ENCODE peak calls at places on chromosomes 1 and 21, in four cellular contexts. One of them, this sample, is unnamed.

GRCh38 chr1:94160811-94161210 is 39.9 kb upstream of the ABCA4 start:
- DNase-seq in BJ: peak
- DNase-seq in CD8-positive, alpha-beta T cell: no peak
- DNase-seq in A549: no peak
- DNase-seq in this sample: peak

GRCh38 chr1:79660127-79660526 is 653.6 kb upstream of the ADGRL4 start:
- DNase-seq in CD8-positive, alpha-beta T cell: no peak
- DNase-seq in A549: no peak
- DNase-seq in BJ: no peak
- DNase-seq in this sample: no peak

GRCh38 chr1:209844695-209845404 is 17.1 kb downstream of the UTP25 start:
- DNase-seq in A549: no peak
- DNase-seq in CD8-positive, alpha-beta T cell: no peak
- DNase-seq in BJ: no peak
- DNase-seq in this sample: no peak

GRCh38 chr1:245512980-245513578 is 358.3 kb downstream of the KIF26B start:
- DNase-seq in BJ: no peak
- DNase-seq in A549: no peak
- DNase-seq in CD8-positive, alpha-beta T cell: no peak
- DNase-seq in this sample: no peak

GRCh38 chr1:77542784-77543183 is 139.7 kb downstream of the ZZZ3 start:
- DNase-seq in A549: no peak
- DNase-seq in CD8-positive, alpha-beta T cell: no peak
- DNase-seq in BJ: no peak
- DNase-seq in this sample: no peak

GRCh38 chr1:13536612-13537011 is 22.8 kb upstream of the LRRC38 start:
- DNase-seq in CD8-positive, alpha-beta T cell: no peak
- DNase-seq in A549: no peak
- DNase-seq in BJ: no peak
- DNase-seq in this sample: no peak

GRCh38 chr1:173954179-173954578 is 37.1 kb upstream of the SERPINC1 start:
- DNase-seq in A549: no peak
- DNase-seq in CD8-positive, alpha-beta T cell: no peak
- DNase-seq in BJ: no peak
- DNase-seq in this sample: no peak

GRCh38 chr1:241924080-241924808 is 33.3 kb upstream of the BECN2 start:
- DNase-seq in A549: no peak
- DNase-seq in CD8-positive, alpha-beta T cell: no peak
- DNase-seq in BJ: no peak
- DNase-seq in this sample: no peak

GRCh38 chr1:236858203-236858602 is 63.1 kb downstream of the MTR start:
- DNase-seq in BJ: no peak
- DNase-seq in CD8-positive, alpha-beta T cell: no peak
- DNase-seq in A549: no peak
- DNase-seq in this sample: no peak

GRCh38 chr1:116189481-116189880 is 78.3 kb downstream of the MAB21L3 start:
- DNase-seq in BJ: no peak
- DNase-seq in CD8-positive, alpha-beta T cell: no peak
- DNase-seq in A549: no peak
- DNase-seq in this sample: no peak

GRCh38 chr1:193310569-193310968 is 124.2 kb upstream of the B3GALT2 start:
- DNase-seq in A549: no peak
- DNase-seq in CD8-positive, alpha-beta T cell: no peak
- DNase-seq in BJ: no peak
- DNase-seq in this sample: no peak

GRCh38 chr1:178094752-178095645 is 1.1 kb downstream of the RASAL2 start:
- DNase-seq in BJ: peak
- DNase-seq in A549: no peak
- DNase-seq in CD8-positive, alpha-beta T cell: no peak
- DNase-seq in this sample: no peak

GRCh38 chr21:45538381-45539045 is 3.7 kb downstream of the SLC19A1 start:
- DNase-seq in BJ: no peak
- DNase-seq in A549: no peak
- DNase-seq in CD8-positive, alpha-beta T cell: no peak
- DNase-seq in this sample: no peak

GRCh38 chr1:167516404-167517388 is 1.6 kb downstream of the CD247 start:
- DNase-seq in A549: no peak
- DNase-seq in BJ: no peak
- DNase-seq in CD8-positive, alpha-beta T cell: no peak
- DNase-seq in this sample: no peak

GRCh38 chr1:220224611-220225124 is 47.6 kb downstream of the RAB3GAP2 start:
- DNase-seq in BJ: no peak
- DNase-seq in CD8-positive, alpha-beta T cell: no peak
- DNase-seq in A549: no peak
- DNase-seq in this sample: no peak

GRCh38 chr1:19754482-19754881 is 45.2 kb downstream of the TMCO4 start:
- DNase-seq in A549: no peak
- DNase-seq in CD8-positive, alpha-beta T cell: no peak
- DNase-seq in BJ: no peak
- DNase-seq in this sample: no peak

GRCh38 chr21:44521301-44521927 is 18.6 kb downstream of the KRTAP10-1 start:
- DNase-seq in CD8-positive, alpha-beta T cell: no peak
- DNase-seq in BJ: no peak
- DNase-seq in A549: no peak
- DNase-seq in this sample: no peak

GRCh38 chr1:31760422-31760900 is 3.7 kb downstream of the ADGRB2 start:
- DNase-seq in BJ: no peak
- DNase-seq in A549: peak
- DNase-seq in CD8-positive, alpha-beta T cell: no peak
- DNase-seq in this sample: no peak

GRCh38 chr1:1206376-1207253 is at the start of gene TNFRSF18:
- DNase-seq in A549: no peak
- DNase-seq in BJ: no peak
- DNase-seq in CD8-positive, alpha-beta T cell: no peak
- DNase-seq in this sample: no peak

DNA sequence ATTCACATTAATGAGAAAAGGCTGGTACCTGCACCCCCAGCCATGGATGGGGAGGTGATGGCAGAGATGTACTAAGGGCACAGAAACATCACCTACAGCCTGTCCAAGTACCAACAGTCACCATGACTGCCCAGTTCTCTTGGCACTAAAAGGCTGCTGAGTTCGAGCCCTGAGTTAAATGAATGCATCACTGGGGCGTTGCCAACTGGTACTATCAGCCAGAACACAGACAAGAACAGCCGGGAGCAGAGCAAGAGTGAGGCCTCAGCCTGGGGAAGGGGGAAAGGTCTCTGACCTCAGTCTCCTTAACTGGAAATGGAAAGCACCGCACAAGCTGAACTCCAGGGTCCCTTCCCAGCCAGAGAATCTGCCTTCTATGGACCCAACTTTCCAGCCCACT is 60.5 kb downstream of the GLIS1 start:
- DNase-seq in BJ: no peak
- DNase-seq in A549: no peak
- DNase-seq in CD8-positive, alpha-beta T cell: no peak
- DNase-seq in this sample: no peak
- H3K4me3 ChIP-seq in BJ: no peak
- H3K4me3 ChIP-seq in A549: no peak
- H3K4me3 ChIP-seq in CD8-positive, alpha-beta T cell: no peak
- H3K4me3 ChIP-seq in this sample: no peak

GRCh38 chr1:54152696-54153095 is at the start of gene CDCP2:
- DNase-seq in CD8-positive, alpha-beta T cell: no peak
- DNase-seq in BJ: no peak
- DNase-seq in A549: no peak
- DNase-seq in this sample: no peak
- H3K4me3 ChIP-seq in CD8-positive, alpha-beta T cell: no peak
- H3K4me3 ChIP-seq in BJ: no peak
- H3K4me3 ChIP-seq in A549: no peak
- H3K4me3 ChIP-seq in this sample: no peak

GRCh38 chr1:37031419-37031818 is 2.9 kb downstream of the GRIK3 start:
- DNase-seq in CD8-positive, alpha-beta T cell: no peak
- DNase-seq in A549: no peak
- DNase-seq in BJ: no peak
- DNase-seq in this sample: no peak
- H3K4me3 ChIP-seq in CD8-positive, alpha-beta T cell: no peak
- H3K4me3 ChIP-seq in A549: no peak
- H3K4me3 ChIP-seq in BJ: no peak
- H3K4me3 ChIP-seq in this sample: no peak

GRCh38 chr1:52635321-52636089 is 2.5 kb downstream of the SHISAL2A start:
- DNase-seq in CD8-positive, alpha-beta T cell: no peak
- DNase-seq in BJ: no peak
- DNase-seq in A549: no peak
- DNase-seq in this sample: no peak
- H3K4me3 ChIP-seq in CD8-positive, alpha-beta T cell: peak
- H3K4me3 ChIP-seq in BJ: no peak
- H3K4me3 ChIP-seq in A549: no peak
- H3K4me3 ChIP-seq in this sample: no peak

DNA sequence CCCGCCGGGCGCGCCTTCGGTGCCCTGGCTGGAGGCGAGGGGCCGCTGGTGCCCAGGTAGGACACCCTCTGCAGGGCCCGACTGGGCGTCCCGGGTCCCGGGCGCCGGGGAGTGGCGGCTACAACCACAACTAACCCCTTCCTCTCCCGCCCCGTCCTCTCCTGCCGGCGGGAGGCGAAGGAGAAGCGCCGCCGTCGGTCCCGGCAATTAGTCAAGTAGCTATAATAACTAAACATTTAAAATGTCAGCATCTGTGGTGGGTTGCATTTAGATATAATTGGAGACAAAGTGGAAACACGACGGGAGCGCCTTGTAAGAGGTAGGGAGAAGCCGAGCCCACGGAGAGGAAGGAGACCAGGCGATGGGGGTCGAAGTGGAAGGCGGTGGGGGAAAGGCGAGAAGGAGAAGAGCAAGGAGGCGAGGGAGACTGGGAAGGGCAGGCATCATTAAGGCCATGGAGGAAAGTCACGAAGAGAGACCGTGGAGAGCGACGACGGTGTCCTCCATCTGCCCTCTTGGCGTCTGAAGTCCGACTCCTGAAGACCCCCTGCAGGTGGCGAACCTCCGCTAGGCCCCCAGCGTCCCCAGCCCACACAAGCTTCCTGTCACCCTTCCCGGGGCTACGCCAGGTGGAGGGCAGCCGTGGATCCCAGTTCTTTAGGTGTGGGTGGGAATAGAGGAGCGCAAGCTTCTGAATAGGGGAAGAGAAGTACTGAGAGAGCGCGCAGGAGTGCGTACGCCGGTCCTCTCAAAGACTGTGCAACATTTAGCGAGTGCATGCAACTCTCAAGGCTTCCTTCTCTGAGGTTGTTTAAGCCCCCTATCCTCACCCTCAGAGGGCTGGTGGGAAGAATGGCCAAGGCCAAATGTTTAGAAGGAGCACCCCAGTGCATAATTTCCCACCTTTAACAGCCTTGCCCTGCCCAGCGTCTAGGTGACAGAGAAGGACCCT is 1.6 kb downstream of the CNIH3 start:
- DNase-seq in CD8-positive, alpha-beta T cell: no peak
- DNase-seq in A549: no peak
- DNase-seq in BJ: no peak
- DNase-seq in this sample: no peak
- H3K4me3 ChIP-seq in CD8-positive, alpha-beta T cell: peak
- H3K4me3 ChIP-seq in A549: no peak
- H3K4me3 ChIP-seq in BJ: peak
- H3K4me3 ChIP-seq in this sample: peak

DNA sequence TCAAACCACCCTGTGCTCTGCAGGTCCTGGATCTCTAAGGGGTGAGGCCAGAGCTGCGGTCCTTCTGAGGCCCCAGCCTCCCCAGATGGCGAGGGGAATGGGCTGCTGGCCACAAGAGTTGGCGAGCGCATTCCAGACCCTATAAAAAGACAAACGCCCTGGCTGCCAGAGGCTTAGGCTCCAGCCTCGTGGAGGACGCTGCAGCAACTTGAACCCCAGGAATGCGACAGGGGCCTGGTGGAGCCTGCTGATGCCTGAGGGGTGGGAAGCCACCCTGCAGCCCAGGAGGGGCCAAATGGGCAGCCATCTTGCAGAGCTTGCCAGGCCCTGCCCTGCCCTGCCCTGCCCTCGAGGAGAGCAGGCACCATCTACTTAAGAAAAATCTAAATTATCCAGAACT is 8.6 kb downstream of the CACNA1S start:
- DNase-seq in BJ: no peak
- DNase-seq in CD8-positive, alpha-beta T cell: no peak
- DNase-seq in A549: no peak
- DNase-seq in this sample: no peak
- H3K4me3 ChIP-seq in BJ: no peak
- H3K4me3 ChIP-seq in CD8-positive, alpha-beta T cell: no peak
- H3K4me3 ChIP-seq in A549: no peak
- H3K4me3 ChIP-seq in this sample: no peak

DNA sequence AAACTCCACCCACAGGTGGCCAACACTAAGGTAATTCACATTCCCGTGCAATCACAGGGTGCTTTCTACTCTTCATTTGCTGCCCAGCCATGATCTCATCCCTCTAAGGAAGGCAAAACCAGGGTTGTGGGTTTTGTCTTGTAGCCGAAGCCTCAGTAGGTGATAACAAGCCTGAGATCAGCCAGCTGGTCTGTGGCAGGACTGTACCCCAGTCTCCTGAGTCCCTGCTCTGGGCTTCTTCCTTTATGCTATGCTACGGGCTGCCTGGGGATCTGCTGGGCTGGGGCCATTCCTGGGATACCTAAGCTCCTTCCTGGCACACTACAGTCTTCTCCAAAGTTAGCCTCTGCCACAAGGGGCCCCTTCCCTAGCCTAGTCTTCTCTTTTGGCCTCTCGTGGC is 9.8 kb downstream of the PPFIA4 start:
- DNase-seq in BJ: no peak
- DNase-seq in A549: no peak
- DNase-seq in CD8-positive, alpha-beta T cell: no peak
- DNase-seq in this sample: no peak
- H3K4me3 ChIP-seq in BJ: no peak
- H3K4me3 ChIP-seq in A549: no peak
- H3K4me3 ChIP-seq in CD8-positive, alpha-beta T cell: no peak
- H3K4me3 ChIP-seq in this sample: no peak

GRCh38 chr1:113770031-113770430 is 10.7 kb upstream of the PHTF1 start:
- DNase-seq in BJ: no peak
- DNase-seq in CD8-positive, alpha-beta T cell: no peak
- DNase-seq in A549: no peak
- DNase-seq in this sample: no peak
- H3K4me3 ChIP-seq in BJ: no peak
- H3K4me3 ChIP-seq in CD8-positive, alpha-beta T cell: no peak
- H3K4me3 ChIP-seq in A549: no peak
- H3K4me3 ChIP-seq in this sample: no peak

DNA sequence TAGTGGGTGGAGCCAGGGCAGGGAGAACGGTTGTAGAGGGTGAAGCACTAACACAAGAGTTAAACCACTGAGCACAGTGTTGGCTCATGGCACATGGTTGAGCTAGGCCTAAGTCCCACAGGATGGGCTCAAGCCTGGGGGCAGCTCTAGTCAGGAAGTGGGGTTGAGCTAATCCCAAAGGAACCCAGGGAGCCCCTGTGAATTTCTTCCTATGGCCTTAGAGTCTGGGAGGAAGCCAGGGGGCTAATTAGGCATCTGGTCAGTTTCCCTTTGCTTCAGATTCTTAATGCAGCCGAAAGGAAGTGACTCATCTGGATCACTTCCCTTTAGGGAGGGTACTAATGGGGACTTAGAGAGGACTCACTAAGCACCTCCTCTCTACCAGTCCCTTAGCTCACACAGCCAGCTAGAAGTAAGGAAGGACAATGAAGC is 10.1 kb downstream of the CFAP45 start:
- DNase-seq in BJ: peak
- DNase-seq in CD8-positive, alpha-beta T cell: no peak
- DNase-seq in A549: no peak
- DNase-seq in this sample: peak
- H3K4me3 ChIP-seq in BJ: no peak
- H3K4me3 ChIP-seq in CD8-positive, alpha-beta T cell: no peak
- H3K4me3 ChIP-seq in A549: no peak
- H3K4me3 ChIP-seq in this sample: peak

DNA sequence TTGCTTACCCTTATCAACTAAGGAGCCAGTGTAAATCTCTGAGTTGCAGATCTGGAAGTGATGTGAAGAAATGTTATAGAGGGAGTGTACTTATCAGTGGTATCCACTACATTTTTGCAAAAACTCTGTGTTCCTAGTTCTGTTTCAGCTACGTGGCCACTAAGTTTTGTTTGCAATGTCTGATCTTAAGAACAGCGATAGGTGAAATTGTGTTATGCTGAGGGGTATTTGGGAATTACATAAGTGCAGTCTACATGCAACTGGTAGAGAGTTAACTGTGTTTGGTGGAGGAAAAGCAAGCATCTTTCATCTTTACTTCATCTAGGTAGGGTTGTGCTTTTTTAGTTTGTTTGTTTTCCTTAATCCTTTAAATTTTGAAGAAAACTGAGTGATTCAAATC is 198.8 kb upstream of the SGIP1 start:
- DNase-seq in CD8-positive, alpha-beta T cell: no peak
- DNase-seq in A549: no peak
- DNase-seq in BJ: no peak
- DNase-seq in this sample: no peak
- H3K4me3 ChIP-seq in CD8-positive, alpha-beta T cell: peak
- H3K4me3 ChIP-seq in A549: peak
- H3K4me3 ChIP-seq in BJ: peak
- H3K4me3 ChIP-seq in this sample: peak